ENCODE peak calls at places on chromosomes 2 and 18, in seven cellular contexts. One of them, this sample, is unnamed.

GRCh38 chr2:36559221-36559942 is 38.6 kb downstream of the FEZ2 start:
- DNase-seq in fibroblast of lung: no peak
- DNase-seq in psoas muscle: no peak
- DNase-seq in WERI-Rb-1: peak; percentile 54
- DNase-seq in keratinocyte: no peak
- DNase-seq in hepatocyte: no peak
- DNase-seq in heart right ventricle: no peak
- DNase-seq in this sample: no peak

GRCh38 chr18:61929881-61930640 is 37.3 kb upstream of the RNF152 start:
- DNase-seq in fibroblast of lung: no peak
- DNase-seq in psoas muscle: no peak
- DNase-seq in WERI-Rb-1: no peak
- DNase-seq in keratinocyte: no peak
- DNase-seq in hepatocyte: no peak
- DNase-seq in heart right ventricle: no peak
- DNase-seq in this sample: no peak

GRCh38 chr2:240249423-240250149 is 109.1 kb upstream of the OTOS start:
- DNase-seq in fibroblast of lung: no peak
- DNase-seq in psoas muscle: peak; percentile 53
- DNase-seq in WERI-Rb-1: no peak
- DNase-seq in keratinocyte: no peak
- DNase-seq in hepatocyte: no peak
- DNase-seq in heart right ventricle: peak; percentile 3
- DNase-seq in this sample: no peak

GRCh38 chr18:22348521-22349316 is 69.0 kb downstream of the CTAGE1 start:
- DNase-seq in fibroblast of lung: peak; percentile 57
- DNase-seq in psoas muscle: peak; percentile 61
- DNase-seq in WERI-Rb-1: no peak
- DNase-seq in keratinocyte: peak; percentile 13
- DNase-seq in hepatocyte: peak; percentile 84
- DNase-seq in heart right ventricle: peak; percentile 68
- DNase-seq in this sample: peak; percentile 67

GRCh38 chr18:73352546-73352945 is 484.8 kb upstream of the NETO1 start:
- DNase-seq in fibroblast of lung: peak; percentile 12
- DNase-seq in psoas muscle: no peak
- DNase-seq in WERI-Rb-1: no peak
- DNase-seq in keratinocyte: no peak
- DNase-seq in hepatocyte: no peak
- DNase-seq in heart right ventricle: peak; percentile 12
- DNase-seq in this sample: no peak

GRCh38 chr2:145845207-145845894 is 1325.4 kb upstream of the ZEB2 start:
- DNase-seq in fibroblast of lung: peak; percentile 70
- DNase-seq in psoas muscle: no peak
- DNase-seq in WERI-Rb-1: no peak
- DNase-seq in keratinocyte: no peak
- DNase-seq in hepatocyte: no peak
- DNase-seq in heart right ventricle: no peak
- DNase-seq in this sample: no peak

GRCh38 chr2:12870692-12871091 is 154.0 kb downstream of the TRIB2 start:
- DNase-seq in fibroblast of lung: no peak
- DNase-seq in psoas muscle: no peak
- DNase-seq in WERI-Rb-1: no peak
- DNase-seq in keratinocyte: no peak
- DNase-seq in hepatocyte: no peak
- DNase-seq in heart right ventricle: no peak
- DNase-seq in this sample: no peak

GRCh38 chr18:8797206-8797605 is 91.8 kb downstream of the MTCL1 start:
- DNase-seq in fibroblast of lung: peak; percentile 49
- DNase-seq in psoas muscle: no peak
- DNase-seq in WERI-Rb-1: no peak
- DNase-seq in keratinocyte: no peak
- DNase-seq in hepatocyte: no peak
- DNase-seq in heart right ventricle: no peak
- DNase-seq in this sample: no peak

GRCh38 chr18:35458677-35459441 is 38.9 kb downstream of the INO80C start:
- DNase-seq in fibroblast of lung: peak; percentile 76
- DNase-seq in psoas muscle: peak; percentile 68
- DNase-seq in WERI-Rb-1: no peak
- DNase-seq in keratinocyte: no peak
- DNase-seq in hepatocyte: peak; percentile 84
- DNase-seq in heart right ventricle: peak; percentile 77
- DNase-seq in this sample: no peak

GRCh38 chr2:29281585-29281984 is 166.4 kb downstream of the CLIP4 start:
- DNase-seq in fibroblast of lung: peak; percentile 26
- DNase-seq in psoas muscle: no peak
- DNase-seq in WERI-Rb-1: no peak
- DNase-seq in keratinocyte: no peak
- DNase-seq in hepatocyte: peak; percentile 51
- DNase-seq in heart right ventricle: peak; percentile 20
- DNase-seq in this sample: peak; percentile 37

GRCh38 chr2:58939388-58939787 is 698.3 kb upstream of the FANCL start:
- DNase-seq in fibroblast of lung: peak; percentile 2
- DNase-seq in psoas muscle: no peak
- DNase-seq in WERI-Rb-1: no peak
- DNase-seq in keratinocyte: no peak
- DNase-seq in hepatocyte: no peak
- DNase-seq in heart right ventricle: no peak
- DNase-seq in this sample: no peak

GRCh38 chr2:143157001-143157798 is 28.0 kb downstream of the ARHGAP15 start:
- DNase-seq in fibroblast of lung: no peak
- DNase-seq in psoas muscle: no peak
- DNase-seq in WERI-Rb-1: no peak
- DNase-seq in keratinocyte: no peak
- DNase-seq in hepatocyte: no peak
- DNase-seq in heart right ventricle: no peak
- DNase-seq in this sample: no peak

GRCh38 chr2:78304678-78305077 is 720.8 kb upstream of the REG3G start:
- DNase-seq in fibroblast of lung: no peak
- DNase-seq in psoas muscle: no peak
- DNase-seq in WERI-Rb-1: no peak
- DNase-seq in keratinocyte: no peak
- DNase-seq in hepatocyte: no peak
- DNase-seq in heart right ventricle: no peak
- DNase-seq in this sample: no peak

GRCh38 chr2:10039658-10040410 is 3.5 kb upstream of the KLF11 start:
- DNase-seq in fibroblast of lung: no peak
- DNase-seq in psoas muscle: peak; percentile 79
- DNase-seq in WERI-Rb-1: no peak
- DNase-seq in keratinocyte: no peak
- DNase-seq in hepatocyte: no peak
- DNase-seq in heart right ventricle: peak; percentile 44
- DNase-seq in this sample: peak; percentile 74

GRCh38 chr2:19746137-19746585 is 155.6 kb downstream of the TTC32 start:
- DNase-seq in fibroblast of lung: no peak
- DNase-seq in psoas muscle: no peak
- DNase-seq in WERI-Rb-1: no peak
- DNase-seq in keratinocyte: no peak
- DNase-seq in hepatocyte: no peak
- DNase-seq in heart right ventricle: no peak
- DNase-seq in this sample: no peak

GRCh38 chr2:20516646-20517341 is 69.9 kb downstream of the RHOB start:
- DNase-seq in fibroblast of lung: peak; percentile 67
- DNase-seq in psoas muscle: peak; percentile 75
- DNase-seq in WERI-Rb-1: no peak
- DNase-seq in keratinocyte: no peak
- DNase-seq in hepatocyte: no peak
- DNase-seq in heart right ventricle: no peak
- DNase-seq in this sample: no peak

GRCh38 chr18:33440011-33440383 is 524 bp downstream of the CCDC178 start:
- DNase-seq in fibroblast of lung: peak; percentile 88
- DNase-seq in psoas muscle: peak; percentile 61
- DNase-seq in WERI-Rb-1: peak; percentile 47
- DNase-seq in keratinocyte: no peak
- DNase-seq in hepatocyte: peak; percentile 82
- DNase-seq in heart right ventricle: peak; percentile 8
- DNase-seq in this sample: no peak

GRCh38 chr2:85541262-85541661 is 2.3 kb downstream of the MAT2A start:
- DNase-seq in fibroblast of lung: no peak
- DNase-seq in psoas muscle: no peak
- DNase-seq in WERI-Rb-1: no peak
- DNase-seq in keratinocyte: no peak
- DNase-seq in hepatocyte: no peak
- DNase-seq in heart right ventricle: no peak
- DNase-seq in this sample: no peak
- H3K4me3 ChIP-seq in fibroblast of lung: peak overlapping the region; percentile 84
- H3K4me3 ChIP-seq in psoas muscle: peak overlapping the region; percentile 89
- H3K4me3 ChIP-seq in WERI-Rb-1: peak overlapping the region; percentile 85
- H3K4me3 ChIP-seq in keratinocyte: peak overlapping the region; percentile 97
- H3K4me3 ChIP-seq in hepatocyte: peak overlapping the region; percentile 85
- H3K4me3 ChIP-seq in heart right ventricle: peak overlapping the region; percentile 93
- H3K4me3 ChIP-seq in this sample: peak overlapping the region; percentile 95

GRCh38 chr2:27671235-27671634 is 7.5 kb downstream of the SLC4A1AP start:
- DNase-seq in fibroblast of lung: no peak
- DNase-seq in psoas muscle: no peak
- DNase-seq in WERI-Rb-1: no peak
- DNase-seq in keratinocyte: no peak
- DNase-seq in hepatocyte: no peak
- DNase-seq in heart right ventricle: no peak
- DNase-seq in this sample: no peak
- H3K36me3 ChIP-seq in fibroblast of lung: peaks cover 2% of the 10 kb centered on the region
- H3K36me3 ChIP-seq in psoas muscle: peaks cover 87% of the 10 kb centered on the region
- H3K36me3 ChIP-seq in WERI-Rb-1: peaks cover 79% of the 10 kb centered on the region
- H3K36me3 ChIP-seq in keratinocyte: peaks cover 26% of the 10 kb centered on the region
- H3K36me3 ChIP-seq in hepatocyte: no peaks in the 10 kb centered on the region
- H3K36me3 ChIP-seq in heart right ventricle: peaks cover 32% of the 10 kb centered on the region
- H3K36me3 ChIP-seq in this sample: no peaks in the 10 kb centered on the region

GRCh38 chr2:64000630-64001381 is 18.4 kb downstream of the VPS54 start:
- DNase-seq in fibroblast of lung: no peak
- DNase-seq in psoas muscle: peak; percentile 30
- DNase-seq in WERI-Rb-1: no peak
- DNase-seq in keratinocyte: no peak
- DNase-seq in hepatocyte: no peak
- DNase-seq in heart right ventricle: no peak
- DNase-seq in this sample: no peak
- TF ChIP-seq CTCF in fibroblast of lung: no peak
- TF ChIP-seq CTCF in psoas muscle: no peak
- TF ChIP-seq CTCF in WERI-Rb-1: peak; percentile 47
- TF ChIP-seq CTCF in keratinocyte: no peak
- TF ChIP-seq CTCF in hepatocyte: no peak
- TF ChIP-seq CTCF in heart right ventricle: no peak
- TF ChIP-seq CTCF in this sample: no peak

DNA sequence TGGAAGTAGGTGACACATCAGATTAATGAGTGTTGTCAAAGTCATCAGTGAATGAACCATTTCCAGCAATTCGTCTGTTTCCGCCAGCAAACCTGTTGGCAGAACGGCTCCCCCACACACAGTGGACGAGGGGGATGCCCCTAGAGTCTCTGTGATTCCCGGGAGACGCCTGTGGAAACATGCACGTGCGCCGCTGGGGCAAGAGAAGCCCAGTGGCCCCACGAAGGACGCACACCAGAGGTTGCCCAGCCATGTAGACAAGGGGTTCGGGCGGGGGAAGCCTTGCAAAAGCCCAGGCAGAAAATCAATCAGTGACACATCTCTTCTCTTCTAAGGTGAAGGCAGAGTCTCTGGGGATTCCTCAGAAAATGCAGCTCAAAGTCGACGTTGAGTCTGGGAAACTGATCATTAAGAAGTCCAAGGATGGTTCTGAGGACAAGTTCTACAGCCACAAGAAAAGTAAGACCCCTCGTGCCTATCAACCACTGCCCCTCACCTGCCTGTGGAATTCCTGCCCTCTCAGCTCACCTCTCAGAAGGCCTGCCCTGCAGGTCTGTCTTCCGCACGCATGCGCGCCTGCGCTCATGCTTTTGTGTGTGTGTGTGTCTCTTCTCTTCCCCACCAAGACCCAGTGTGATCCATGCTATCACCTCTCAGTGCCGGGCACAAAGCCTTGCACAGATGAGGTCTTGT is 87.1 kb downstream of the INPP5D start:
- DNase-seq in fibroblast of lung: no peak
- DNase-seq in psoas muscle: no peak
- DNase-seq in WERI-Rb-1: no peak
- DNase-seq in keratinocyte: no peak
- DNase-seq in hepatocyte: no peak
- DNase-seq in heart right ventricle: no peak
- DNase-seq in this sample: peak; percentile 39
- H3K4me3 ChIP-seq in fibroblast of lung: no peak overlapping the region
- H3K4me3 ChIP-seq in psoas muscle: no peak overlapping the region
- H3K4me3 ChIP-seq in WERI-Rb-1: no peak overlapping the region
- H3K4me3 ChIP-seq in keratinocyte: no peak overlapping the region
- H3K4me3 ChIP-seq in hepatocyte: no peak overlapping the region
- H3K4me3 ChIP-seq in heart right ventricle: no peak overlapping the region
- H3K4me3 ChIP-seq in this sample: no peak overlapping the region

GRCh38 chr2:113986886-113987285 is 97.0 kb downstream of the ACTR3 start:
- DNase-seq in fibroblast of lung: no peak
- DNase-seq in psoas muscle: no peak
- DNase-seq in WERI-Rb-1: no peak
- DNase-seq in keratinocyte: no peak
- DNase-seq in hepatocyte: no peak
- DNase-seq in heart right ventricle: no peak
- DNase-seq in this sample: no peak

GRCh38 chr2:113996826-113997599 is 107.1 kb downstream of the ACTR3 start:
- DNase-seq in fibroblast of lung: no peak
- DNase-seq in psoas muscle: no peak
- DNase-seq in WERI-Rb-1: no peak
- DNase-seq in keratinocyte: no peak
- DNase-seq in hepatocyte: no peak
- DNase-seq in heart right ventricle: no peak
- DNase-seq in this sample: no peak

DNA sequence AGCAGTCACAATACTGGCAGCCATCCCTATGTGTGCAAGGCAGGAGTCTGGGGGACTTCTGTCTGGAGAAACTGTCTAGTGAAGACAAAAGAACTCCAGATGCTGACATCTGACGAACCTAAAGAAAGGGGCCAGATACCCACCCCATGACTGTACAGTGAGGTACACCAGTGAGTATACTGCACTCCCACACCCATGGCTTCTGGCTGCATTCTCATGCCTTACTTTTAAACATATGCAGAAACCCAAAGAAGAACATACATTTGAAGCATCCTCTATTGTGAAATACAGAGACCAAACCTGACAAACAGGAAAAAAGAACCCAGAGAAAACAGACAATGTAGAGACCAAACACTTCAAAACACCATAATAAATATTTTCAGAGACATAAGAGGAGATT is 102.2 kb downstream of the ACTR3 start:
- DNase-seq in fibroblast of lung: no peak
- DNase-seq in psoas muscle: no peak
- DNase-seq in WERI-Rb-1: no peak
- DNase-seq in keratinocyte: no peak
- DNase-seq in hepatocyte: no peak
- DNase-seq in heart right ventricle: no peak
- DNase-seq in this sample: no peak
- H3K36me3 ChIP-seq in fibroblast of lung: no peaks in the 10 kb centered on the region
- H3K36me3 ChIP-seq in psoas muscle: no peaks in the 10 kb centered on the region
- H3K36me3 ChIP-seq in WERI-Rb-1: no peaks in the 10 kb centered on the region
- H3K36me3 ChIP-seq in keratinocyte: no peaks in the 10 kb centered on the region
- H3K36me3 ChIP-seq in hepatocyte: no peaks in the 10 kb centered on the region
- H3K36me3 ChIP-seq in heart right ventricle: no peaks in the 10 kb centered on the region
- H3K36me3 ChIP-seq in this sample: no peaks in the 10 kb centered on the region